ENCODE peak calls at places on chromosomes 5 and 9, in seven cellular contexts. L, Q, J, W, R, Z and U are unnamed samples.

GRCh38 chr5:13251623-13252367 is 692.7 kb downstream of the DNAH5 start:
- DNase-seq in L (no peak), Q (no peak), J (peak), W (peak), R (no peak), Z (peak), U (no peak)

GRCh38 chr5:39992617-39993203 is 567.9 kb upstream of the DAB2 start:
- DNase-seq in L (no peak), Q (no peak), J (no peak), W (no peak), R (no peak), Z (no peak), U (no peak)

GRCh38 chr5:63877961-63878360 is 84.3 kb downstream of the HTR1A start:
- DNase-seq in L (no peak), Q (no peak), J (no peak), W (no peak), R (no peak), Z (no peak), U (no peak)

GRCh38 chr5:95846554-95847260 is 24.2 kb upstream of the GLRX start:
- DNase-seq in L (peak), Q (peak), J (peak), W (peak), R (peak), Z (peak), U (no peak)

GRCh38 chr9:7226007-7226670 is 468.4 kb downstream of the KDM4C start:
- DNase-seq in L (no peak), Q (no peak), J (no peak), W (no peak), R (no peak), Z (no peak), U (no peak)

GRCh38 chr5:63170496-63170895 is 591.9 kb downstream of the LRRC70 start:
- DNase-seq in L (no peak), Q (no peak), J (no peak), W (peak), R (no peak), Z (no peak), U (no peak)

GRCh38 chr5:142716963-142717362 is 31.1 kb upstream of the FGF1 start:
- DNase-seq in L (peak), Q (no peak), J (peak), W (peak), R (peak), Z (peak), U (no peak)

GRCh38 chr5:82364497-82364896 is 86.3 kb upstream of the RPS23 start:
- DNase-seq in L (peak), Q (no peak), J (no peak), W (peak), R (peak), Z (no peak), U (no peak)

GRCh38 chr5:72767289-72768010 is 49.0 kb upstream of the TNPO1 start:
- DNase-seq in L (no peak), Q (no peak), J (no peak), W (peak), R (peak), Z (no peak), U (no peak)

GRCh38 chr5:72523960-72524582 is 16.9 kb upstream of the ZNF366 start:
- DNase-seq in L (peak), Q (no peak), J (no peak), W (peak), R (no peak), Z (no peak), U (no peak)

GRCh38 chr5:427415-428087 is 15.4 kb upstream of the EXOC3 start:
- DNase-seq in L (no peak), Q (no peak), J (peak), W (no peak), R (peak), Z (no peak), U (no peak)

GRCh38 chr9:87883990-87884389 is 1.3 kb downstream of the SPATA31E1 start:
- DNase-seq in L (no peak), Q (no peak), J (no peak), W (no peak), R (no peak), Z (no peak), U (no peak)

GRCh38 chr9:134966270-134966669 is 48.6 kb upstream of the FCN1 start:
- DNase-seq in L (no peak), Q (no peak), J (peak), W (no peak), R (no peak), Z (no peak), U (no peak)

GRCh38 chr5:132820162-132820754 is 7.2 kb downstream of the SOWAHA start:
- DNase-seq in L (peak), Q (peak), J (peak), W (peak), R (peak), Z (peak), U (peak)
- TF ChIP-seq CTCF in L (peak), Q (peak), J (peak), W (peak), R (peak), Z (peak), U (peak)

GRCh38 chr5:33072296-33072695 is 361.2 kb downstream of the NPR3 start:
- DNase-seq in L (no peak), Q (no peak), J (no peak), W (no peak), R (no peak), Z (no peak), U (no peak)

GRCh38 chr5:33072700-33073099 is 361.6 kb downstream of the NPR3 start:
- DNase-seq in L (peak), Q (no peak), J (no peak), W (no peak), R (no peak), Z (no peak), U (no peak)

GRCh38 chr5:33075731-33076130 is 364.6 kb downstream of the NPR3 start:
- DNase-seq in L (peak), Q (no peak), J (no peak), W (no peak), R (no peak), Z (no peak), U (no peak)

GRCh38 chr5:33074548-33074947 is 363.4 kb downstream of the NPR3 start:
- DNase-seq in L (peak), Q (no peak), J (no peak), W (peak), R (no peak), Z (no peak), U (no peak)

GRCh38 chr5:33073856-33074255 is 362.7 kb downstream of the NPR3 start:
- DNase-seq in L (peak), Q (no peak), J (no peak), W (no peak), R (no peak), Z (no peak), U (no peak)
- H3K27ac ChIP-seq in L (peak), Q (no peak), J (no peak), W (no peak), R (no peak), Z (no peak), U (no peak)

GRCh38 chr9:128370752-128371621 is at the start of gene URM1:
- DNase-seq in L (peak), Q (peak), J (peak), W (peak), R (peak), Z (peak), U (peak)

GRCh38 chr9:128372188-128372641 is 1.0 kb downstream of the URM1 start:
- DNase-seq in L (no peak), Q (no peak), J (no peak), W (no peak), R (no peak), Z (no peak), U (no peak)

GRCh38 chr9:128370367-128370751 is 815 bp upstream of the URM1 start:
- DNase-seq in L (no peak), Q (no peak), J (no peak), W (no peak), R (no peak), Z (no peak), U (no peak)

GRCh38 chr9:128372784-128373183 is 1.6 kb downstream of the URM1 start:
- DNase-seq in L (peak), Q (no peak), J (no peak), W (no peak), R (no peak), Z (no peak), U (no peak)

GRCh38 chr9:128371622-128372117 is 496 bp downstream of the URM1 start:
- DNase-seq in L (no peak), Q (no peak), J (no peak), W (no peak), R (no peak), Z (no peak), U (no peak)
- TF ChIP-seq CTCF in L (no peak), Q (no peak), J (no peak), W (no peak), R (no peak), Z (no peak), U (no peak)

GRCh38 chr5:149641600-149641999 is 60.3 kb downstream of the ARHGEF37 start:
- DNase-seq in L (no peak), Q (no peak), J (no peak), W (no peak), R (no peak), Z (no peak), U (no peak)
- H3K27ac ChIP-seq in L (no peak), Q (peak), J (no peak), W (no peak), R (no peak), Z (peak), U (no peak)

DNA sequence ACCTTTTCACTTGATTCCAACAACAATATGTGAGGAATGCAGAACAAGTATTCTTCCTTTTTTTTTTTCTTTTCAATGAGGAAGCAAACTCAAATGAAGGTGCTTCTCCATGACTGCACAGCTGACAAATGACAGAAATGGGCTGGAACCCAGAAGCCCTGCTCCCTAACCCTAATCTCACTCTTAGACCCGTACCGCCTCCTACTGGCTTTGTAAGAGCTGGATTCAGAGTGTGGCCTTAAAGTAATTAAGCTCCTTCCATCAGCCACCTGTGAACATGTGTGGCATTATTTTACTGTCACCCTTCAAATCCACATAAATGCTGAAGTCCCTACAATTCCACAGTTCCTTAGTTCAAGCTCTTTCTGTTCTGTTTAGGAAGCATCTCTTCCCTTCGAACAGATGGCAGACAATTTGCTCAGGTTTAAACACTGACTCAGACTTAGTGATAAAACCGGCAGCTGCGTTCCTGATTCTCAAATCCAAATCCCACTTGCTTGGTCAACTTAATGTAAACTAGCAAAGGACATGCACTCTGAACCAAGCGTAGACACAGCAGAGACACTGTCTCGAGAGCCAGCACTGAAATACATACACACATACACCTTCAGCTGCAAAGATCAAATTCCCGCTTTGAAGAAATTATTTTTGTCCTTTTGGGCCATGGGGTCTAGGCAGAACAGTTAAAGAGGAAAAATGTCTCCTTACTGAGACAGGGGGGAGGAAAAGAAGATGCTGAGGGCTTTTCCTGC is 316.7 kb upstream of the TLE4 start:
- DNase-seq in L (peak), Q (no peak), J (no peak), W (peak), R (no peak), Z (no peak), U (no peak)
- TF ChIP-seq CTCF in L (peak), Q (no peak), J (no peak), W (peak), R (no peak), Z (no peak), U (no peak)

GRCh38 chr5:134246771-134247329 is 21.0 kb upstream of the PPP2CA start:
- DNase-seq in L (no peak), Q (no peak), J (no peak), W (no peak), R (no peak), Z (peak), U (no peak)
- H3K27ac ChIP-seq in L (peak), Q (peak), J (no peak), W (no peak), R (no peak), Z (peak), U (no peak)